ENCODE peak calls at places on chromosomes 13 and 19, in ten cellular contexts. E, P, T, F, U, Z, X, M, R and V are unnamed samples.

GRCh38 chr13:75175575-75175974 is 306.4 kb downstream of the TBC1D4 start:
- DNase-seq in X (peak; percentile 48), R (no peak), P (peak; percentile 33), U (no peak), F (no peak), E (no peak), M (no peak), Z (no peak), T (no peak), V (no peak)

GRCh38 chr19:19185853-19186728 is 5.9 kb downstream of the BORCS8 start:
- DNase-seq in T (peak; percentile 39), E (no peak), M (no peak), U (peak; percentile 57), X (peak; percentile 56), R (peak; percentile 74), F (peak; percentile 6), P (no peak), Z (no peak), V (no peak)

GRCh38 chr19:1230585-1231489 is 7.0 kb downstream of the CBARP start:
- DNase-seq in R (no peak), M (no peak), U (no peak), F (no peak), T (no peak), E (no peak), P (no peak), X (no peak), Z (no peak), V (no peak)

GRCh38 chr13:101556676-101557121 is 104.2 kb downstream of the ITGBL1 start:
- DNase-seq in R (no peak), U (no peak), T (no peak), M (no peak), P (no peak), F (no peak), X (no peak), E (no peak), Z (no peak), V (no peak)

GRCh38 chr13:110644892-110645521 is 29.7 kb downstream of the NAXD start:
- DNase-seq in X (peak; percentile 65), F (peak; percentile 79), P (no peak), E (no peak), U (peak; percentile 66), R (peak; percentile 11), M (no peak), Z (peak; percentile 61), T (no peak), V (peak; percentile 84)

GRCh38 chr13:63285426-63285825 is 1869.8 kb upstream of the PCDH20 start:
- DNase-seq in F (no peak), M (no peak), U (no peak), Z (no peak), R (no peak), E (no peak), T (no peak), P (no peak), X (no peak), V (no peak)

GRCh38 chr19:966481-967088 is 17.6 kb upstream of the WDR18 start:
- DNase-seq in Z (no peak), X (no peak), T (no peak), R (no peak), P (no peak), U (no peak), E (no peak), M (no peak), F (no peak), V (no peak)

GRCh38 chr19:42081584-42082258 is 5.8 kb downstream of the ZNF574 start:
- DNase-seq in R (peak; percentile 37), E (no peak), P (peak; percentile 12), X (peak; percentile 62), U (no peak), M (peak; percentile 95), Z (no peak), T (no peak), F (no peak), V (no peak)

GRCh38 chr13:74922963-74923362 is 559.0 kb downstream of the TBC1D4 start:
- DNase-seq in R (no peak), M (no peak), E (no peak), U (no peak), F (no peak), X (no peak), P (no peak), Z (no peak), T (no peak), V (no peak)

GRCh38 chr13:30191491-30192100 is 115.8 kb downstream of the KATNAL1 start:
- DNase-seq in Z (no peak), T (no peak), E (no peak), R (no peak), M (no peak), P (no peak), F (no peak), X (no peak), U (no peak), V (no peak)

GRCh38 chr19:54470991-54471782 is 1.9 kb downstream of the CDC42EP5 start:
- DNase-seq in X (no peak), R (peak; percentile 47), M (no peak), U (peak; percentile 62), F (no peak), P (no peak), T (no peak), E (no peak), Z (no peak), V (no peak)

GRCh38 chr13:96075953-96076543 is 13.9 kb upstream of the HS6ST3 start:
- DNase-seq in E (no peak), M (peak; percentile 21), T (no peak), P (no peak), X (peak; percentile 48), Z (no peak), R (peak; percentile 12), U (no peak), F (no peak), V (no peak)

GRCh38 chr19:6460099-6460884 is 700 bp upstream of the SLC25A23 start:
- DNase-seq in U (peak; percentile 98), P (peak; percentile 93), Z (peak; percentile 98), X (peak; percentile 99), R (peak; percentile 99), T (peak; percentile 94), M (peak; percentile 79), F (peak; percentile 98), E (peak; percentile 93), V (peak; percentile 89)

GRCh38 chr13:44380404-44381165 is 7.0 kb downstream of the SERP2 start:
- DNase-seq in X (no peak), M (no peak), T (no peak), U (no peak), Z (no peak), P (no peak), R (no peak), E (no peak), F (no peak), V (no peak)

GRCh38 chr19:52138614-52139290 is 986 bp downstream of the ZNF616 start:
- DNase-seq in T (no peak), X (peak; percentile 29), Z (no peak), P (no peak), M (no peak), U (peak; percentile 25), F (peak; percentile 2), E (no peak), R (peak; percentile 61), V (no peak)

GRCh38 chr13:106649495-106649894 is 81.6 kb upstream of the ARGLU1 start:
- DNase-seq in Z (peak; percentile 78), T (no peak), U (peak; percentile 56), E (no peak), X (peak; percentile 0), F (no peak), M (no peak), P (no peak), R (no peak), V (no peak)

GRCh38 chr13:76552373-76552772 is 333.8 kb downstream of the KCTD12 start:
- DNase-seq in P (no peak), M (no peak), E (no peak), Z (no peak), U (no peak), R (no peak), X (peak; percentile 7), F (no peak), T (no peak), V (no peak)

GRCh38 chr13:26786651-26787295 is 26.2 kb upstream of the GPR12 start:
- DNase-seq in U (no peak), Z (no peak), T (no peak), M (no peak), P (no peak), F (no peak), X (no peak), E (no peak), R (no peak), V (no peak)

GRCh38 chr19:42113641-42114348 is 18.5 kb downstream of the POU2F2 start:
- DNase-seq in Z (no peak), T (no peak), F (peak; percentile 49), M (peak; percentile 97), E (peak; percentile 84), X (peak; percentile 92), P (peak; percentile 93), U (no peak), R (no peak), V (peak; percentile 23)

GRCh38 chr13:113627136-113627535 is 30.9 kb downstream of the ATP4B start:
- DNase-seq in P (no peak), M (no peak), U (no peak), E (no peak), T (no peak), X (no peak), R (no peak), Z (no peak), F (no peak), V (no peak)